ENCODE peak calls at places on chromosomes 13 and 19, in ten cellular contexts. I is NCI-H1105; V is activated gamma-delta T cell treated with anti-CD3 and anti-CD28 coated beads, Interleukin-2, amount 50 U/mL, for 16 hours; J is foreskin fibroblast; S is stimulated activated CD8-positive, alpha-beta memory T cell treated with anti-CD3 and anti-CD28 coated beads, Interleukin-7, amount 100 ng/mL, for 1 hour; C is transverse colon; A is KG1; U is type B pancreatic cell; K is activated CD4-positive, alpha-beta memory T cell treated with anti-CD3 and anti-CD28 coated beads, Interleukin-2, amount 10 ng/mL, durations not matched to agents 7 days and 5 days; R is Peyer's patch. N is an unnamed sample.
A peak's percentile ranks its signal among the peaks of the same experiment; 100 is the strongest.

GRCh38 chr13:20128459-20128927 is 32.4 kb downstream of the GJA3 start:
- DNase-seq in I (no peak), V (no peak), J (no peak), S (no peak), C (peak; percentile 41), A (no peak), U (no peak), K (no peak), R (no peak), N (no peak)

GRCh38 chr19:1725100-1726064 is 27.9 kb upstream of the ONECUT3 start:
- DNase-seq in I (peak; percentile 69), V (no peak), J (peak; percentile 51), S (no peak), C (peak; percentile 12), A (no peak), U (peak; percentile 82), K (peak; percentile 59), R (peak; percentile 62), N (peak; percentile 69)

GRCh38 chr13:30755678-30756077 is 20.3 kb downstream of the ALOX5AP start:
- DNase-seq in I (no peak), V (no peak), J (no peak), S (no peak), C (no peak), A (no peak), U (no peak), K (no peak), R (no peak), N (no peak)

GRCh38 chr13:22866221-22866620 is 314.6 kb upstream of the SGCG start:
- DNase-seq in I (no peak), V (no peak), J (no peak), S (no peak), C (no peak), A (no peak), U (no peak), K (no peak), R (no peak), N (no peak)

GRCh38 chr13:67063036-67063435 is 167.1 kb downstream of the PCDH9 start:
- DNase-seq in I (no peak), V (no peak), J (no peak), S (no peak), C (no peak), A (no peak), U (no peak), K (no peak), R (no peak), N (no peak)

GRCh38 chr19:1019980-1020867 is 699 bp downstream of the TMEM259 start:
- DNase-seq in I (no peak), V (no peak), J (no peak), S (no peak), C (no peak), A (no peak), U (no peak), K (no peak), R (peak; percentile 64), N (no peak)

GRCh38 chr19:18205180-18205915 is 1.5 kb upstream of the RAB3A start:
- DNase-seq in I (peak; percentile 65), V (peak; percentile 30), J (peak; percentile 65), S (no peak), C (peak; percentile 82), A (peak; percentile 29), U (no peak), K (peak; percentile 64), R (peak; percentile 74), N (peak; percentile 75)

GRCh38 chr13:45167611-45168554 is 33.0 kb downstream of the KCTD4 start:
- DNase-seq in I (no peak), V (no peak), J (no peak), S (no peak), C (peak; percentile 77), A (no peak), U (no peak), K (no peak), R (no peak), N (no peak)

GRCh38 chr19:16025108-16026101 is 50.9 kb upstream of the TPM4 start:
- DNase-seq in I (no peak), V (no peak), J (peak; percentile 82), S (no peak), C (peak; percentile 39), A (no peak), U (no peak), K (no peak), R (peak; percentile 54), N (peak; percentile 78)

GRCh38 chr19:3426433-3426832 is 53.9 kb downstream of the SMIM24 start:
- DNase-seq in I (no peak), V (no peak), J (no peak), S (no peak), C (no peak), A (no peak), U (no peak), K (no peak), R (no peak), N (no peak)

GRCh38 chr19:48915757-48916156 is 15.6 kb downstream of the NUCB1 start:
- DNase-seq in I (no peak), V (no peak), J (no peak), S (no peak), C (no peak), A (no peak), U (no peak), K (no peak), R (no peak), N (no peak)

GRCh38 chr13:101977475-101977874 is 424.4 kb downstream of the FGF14 start:
- DNase-seq in I (no peak), V (no peak), J (no peak), S (no peak), C (no peak), A (no peak), U (no peak), K (no peak), R (no peak), N (no peak)

GRCh38 chr13:64278493-64278892 is 2862.8 kb upstream of the PCDH20 start:
- DNase-seq in I (no peak), V (no peak), J (peak; percentile 28), S (no peak), C (no peak), A (no peak), U (no peak), K (no peak), R (no peak), N (peak; percentile 68)

GRCh38 chr13:49409008-49409407 is 34.9 kb downstream of the CAB39L start:
- DNase-seq in I (no peak), V (no peak), J (no peak), S (no peak), C (no peak), A (no peak), U (no peak), K (no peak), R (no peak), N (no peak)

GRCh38 chr13:31053098-31053497 is 108.6 kb downstream of the HSPH1 start:
- DNase-seq in I (no peak), V (no peak), J (no peak), S (no peak), C (no peak), A (no peak), U (no peak), K (no peak), R (no peak), N (peak; percentile 49)

GRCh38 chr13:30045916-30046704 is 195.7 kb upstream of the UBL3 start:
- DNase-seq in I (no peak), V (no peak), J (peak; percentile 82), S (no peak), C (no peak), A (no peak), U (no peak), K (no peak), R (no peak), N (peak; percentile 88)

GRCh38 chr19:58476498-58477015 is 405 bp downstream of the ZNF446 start:
- DNase-seq in I (no peak), V (no peak), J (no peak), S (no peak), C (no peak), A (no peak), U (no peak), K (no peak), R (no peak), N (peak; percentile 12)

GRCh38 chr13:87234981-87235380 is 436.2 kb upstream of the SLITRK5 start:
- DNase-seq in I (no peak), V (no peak), J (no peak), S (no peak), C (no peak), A (peak; percentile 14), U (no peak), K (no peak), R (no peak), N (no peak)

GRCh38 chr13:21812192-21812626 is 141.3 kb downstream of the FGF9 start:
- DNase-seq in I (peak; percentile 77), V (no peak), J (no peak), S (no peak), C (no peak), A (no peak), U (no peak), K (no peak), R (no peak), N (no peak)

GRCh38 chr19:42762782-42763181 is 2.7 kb downstream of the PSG8 start:
- DNase-seq in I (no peak), V (no peak), J (no peak), S (no peak), C (no peak), A (no peak), U (no peak), K (no peak), R (no peak), N (peak; percentile 58)

GRCh38 chr13:40221460-40222201 is 444.8 kb downstream of the FOXO1 start:
- DNase-seq in I (no peak), V (no peak), J (peak; percentile 76), S (no peak), C (peak; percentile 28), A (no peak), U (no peak), K (peak; percentile 42), R (no peak), N (peak; percentile 51)

GRCh38 chr13:110126391-110126961 is 180.5 kb downstream of the COL4A1 start:
- DNase-seq in I (no peak), V (no peak), J (peak; percentile 93), S (no peak), C (no peak), A (no peak), U (no peak), K (no peak), R (no peak), N (peak; percentile 94)

GRCh38 chr19:29629836-29630534 is 23.9 kb downstream of the POP4 start:
- DNase-seq in I (no peak), V (no peak), J (no peak), S (no peak), C (no peak), A (no peak), U (no peak), K (no peak), R (peak; percentile 32), N (no peak)

GRCh38 chr13:108266316-108266936 is 3.1 kb upstream of the TNFSF13B start:
- DNase-seq in I (no peak), V (no peak), J (no peak), S (no peak), C (no peak), A (peak; percentile 65), U (no peak), K (no peak), R (no peak), N (no peak)

GRCh38 chr13:35744144-35744543 is 267.7 kb upstream of the MAB21L1 start:
- DNase-seq in I (no peak), V (no peak), J (no peak), S (no peak), C (no peak), A (no peak), U (no peak), K (no peak), R (no peak), N (no peak)

GRCh38 chr13:40639226-40639681 is 27.2 kb downstream of the FOXO1 start:
- DNase-seq in I (no peak), V (no peak), J (peak; percentile 23), S (no peak), C (no peak), A (no peak), U (no peak), K (no peak), R (no peak), N (peak; percentile 31)

GRCh38 chr19:10593148-10593547 is 6.0 kb upstream of the AP1M2 start:
- DNase-seq in I (no peak), V (no peak), J (no peak), S (no peak), C (no peak), A (no peak), U (no peak), K (no peak), R (no peak), N (no peak)

GRCh38 chr19:4707956-4708650 is 15.5 kb downstream of the DPP9 start:
- DNase-seq in I (no peak), V (no peak), J (peak; percentile 52), S (no peak), C (peak; percentile 36), A (no peak), U (no peak), K (no peak), R (no peak), N (peak; percentile 53)

N was measured in EL.